ENCODE peak calls at places on chromosomes 12 and 14, in five cellular contexts. Q is GM12878, Y is HepG2, L is K562, B is H1. K is an unnamed sample. For H3K4me1, the result is how much of the 10 kb centered on the place peaks cover.

GRCh38 chr12:67909091-67909531 is 80.1 kb upstream of the IFNG-AS1 start:
- DNase-seq in Q (no peak), Y (no peak), L (no peak), B (no peak), K (no peak)

GRCh38 chr14:72420749-72421452 is 473.0 kb downstream of the DPF3 start:
- DNase-seq in Q (peak), Y (peak), L (peak), B (peak), K (peak)

GRCh38 chr12:110466791-110467190 is 1.3 kb downstream of the GPN3 start:
- DNase-seq in Q (no peak), Y (no peak), L (no peak), B (no peak), K (no peak)

GRCh38 chr12:168763-169525 is 45.0 kb downstream of the SLC6A12 start:
- DNase-seq in Q (no peak), Y (no peak), L (no peak), B (no peak), K (peak)

GRCh38 chr12:111425655-111426054 is 19.9 kb downstream of the SH2B3 start:
- DNase-seq in Q (no peak), Y (no peak), L (no peak), B (no peak), K (no peak)

GRCh38 chr12:32947203-32947795 is 50.7 kb upstream of the PKP2 start:
- DNase-seq in Q (no peak), Y (peak), L (peak), B (no peak), K (peak)

GRCh38 chr12:122094261-122094734 is 15.7 kb downstream of the MLXIP start:
- DNase-seq in Q (no peak), Y (no peak), L (no peak), B (no peak), K (no peak)

GRCh38 chr12:90234455-90234854 is 525.8 kb upstream of the ATP2B1 start:
- DNase-seq in Q (no peak), Y (no peak), L (no peak), B (no peak), K (no peak)

GRCh38 chr14:76336876-76337275 is 39.1 kb upstream of the ESRRB start:
- DNase-seq in Q (no peak), Y (no peak), L (no peak), B (no peak), K (no peak)

GRCh38 chr12:120055231-120055630 is 61.3 kb downstream of the RAB35 start:
- DNase-seq in Q (no peak), Y (no peak), L (no peak), B (no peak), K (no peak)

GRCh38 chr12:120049426-120049825 is 60.4 kb downstream of the BICDL1 start:
- DNase-seq in Q (no peak), Y (no peak), L (no peak), B (no peak), K (no peak)

GRCh38 chr12:120054293-120054692 is 62.3 kb downstream of the RAB35 start:
- DNase-seq in Q (no peak), Y (no peak), L (no peak), B (no peak), K (no peak)

GRCh38 chr12:120048258-120048657 is 59.2 kb downstream of the BICDL1 start:
- DNase-seq in Q (no peak), Y (no peak), L (no peak), B (no peak), K (no peak)

GRCh38 chr12:120051535-120051934 is 62.5 kb downstream of the BICDL1 start:
- DNase-seq in Q (no peak), Y (no peak), L (no peak), B (no peak), K (no peak)
- TF ChIP-seq POLR2AphosphoS5 in Q (no peak), Y (no peak), L (no peak), B (no peak), K (no peak)

DNA sequence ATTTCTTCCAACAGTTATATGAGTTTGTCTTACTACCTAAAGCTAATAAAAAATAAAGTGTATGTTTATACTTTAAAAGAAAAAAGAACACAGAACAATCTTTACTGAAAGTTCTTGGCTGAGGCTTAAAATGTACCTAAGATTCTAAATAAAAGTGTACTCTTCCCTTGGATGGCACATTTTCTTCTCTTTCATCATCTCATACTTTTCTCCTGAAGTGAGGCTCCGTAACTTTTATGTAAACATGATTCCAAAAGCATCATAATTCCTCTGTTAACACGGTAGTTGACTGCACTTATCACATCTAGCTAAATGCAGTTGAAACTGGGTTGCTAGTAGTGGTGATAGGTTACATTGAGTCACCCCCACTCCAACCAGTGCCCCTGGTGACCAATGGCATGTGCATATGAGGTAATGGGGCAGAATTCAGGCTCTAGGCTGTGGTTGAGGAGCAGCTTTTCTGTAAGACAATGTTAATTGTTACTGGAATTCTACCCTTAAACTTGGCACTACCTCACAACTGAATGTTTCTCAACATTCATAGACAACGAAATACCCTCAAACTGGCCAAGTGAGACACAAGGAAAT is 38.4 kb downstream of the WASHC3 start:
- DNase-seq in Q (no peak), Y (no peak), L (no peak), B (no peak), K (no peak)
- TF ChIP-seq CREB1 in Q (no peak), Y (no peak), L (no peak), B (no peak), K (no peak)

GRCh38 chr12:131835616-131836171 is 7.5 kb downstream of the MMP17 start:
- DNase-seq in Q (no peak), Y (no peak), L (no peak), B (no peak), K (no peak)
- H3K4me1 ChIP-seq in Q (under half), Y (under half), L (half or more), B (under half), K (under half)

GRCh38 chr14:24182110-24182882 is 6.3 kb downstream of the IPO4 start:
- DNase-seq in Q (no peak), Y (no peak), L (no peak), B (no peak), K (no peak)
- TF ChIP-seq POLR2AphosphoS5 in Q (peak), Y (no peak), L (no peak), B (peak), K (no peak)

DNA sequence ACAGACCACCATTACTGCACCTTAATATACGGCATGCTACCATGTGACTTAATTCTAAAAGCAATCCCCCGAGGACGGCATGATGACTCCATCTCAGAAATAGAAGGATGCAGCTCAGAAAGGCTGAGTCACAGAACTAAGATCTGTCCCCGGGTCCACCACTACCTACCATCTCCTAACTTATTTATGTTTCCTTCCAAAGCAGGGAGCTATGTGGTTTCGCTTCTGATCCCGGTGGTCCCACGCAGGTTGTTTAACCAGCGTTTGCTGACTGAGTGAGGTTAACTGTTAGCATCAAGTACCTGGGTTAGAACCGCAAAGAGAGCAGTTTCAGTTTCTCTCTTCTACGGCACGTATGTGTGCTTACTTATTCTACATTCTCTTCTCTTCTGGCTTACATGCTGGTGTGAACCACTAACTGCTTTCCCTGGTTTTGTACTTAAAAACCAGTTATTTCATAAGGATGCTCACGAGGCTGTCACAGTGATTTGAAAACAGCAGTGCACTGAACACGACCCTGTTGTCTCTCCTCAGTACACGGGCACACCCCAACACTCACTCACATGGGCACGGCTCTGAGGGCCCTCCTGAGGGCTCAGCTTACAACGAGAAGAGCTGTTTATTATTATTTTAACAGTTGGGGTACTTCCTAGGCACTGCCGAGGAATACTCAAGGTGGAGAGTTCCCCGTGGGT is 66.7 kb downstream of the CCDC88C start:
- DNase-seq in Q (peak), Y (no peak), L (no peak), B (no peak), K (no peak)
- TF ChIP-seq CREB1 in Q (no peak), Y (no peak), L (no peak), B (no peak), K (no peak)

DNA sequence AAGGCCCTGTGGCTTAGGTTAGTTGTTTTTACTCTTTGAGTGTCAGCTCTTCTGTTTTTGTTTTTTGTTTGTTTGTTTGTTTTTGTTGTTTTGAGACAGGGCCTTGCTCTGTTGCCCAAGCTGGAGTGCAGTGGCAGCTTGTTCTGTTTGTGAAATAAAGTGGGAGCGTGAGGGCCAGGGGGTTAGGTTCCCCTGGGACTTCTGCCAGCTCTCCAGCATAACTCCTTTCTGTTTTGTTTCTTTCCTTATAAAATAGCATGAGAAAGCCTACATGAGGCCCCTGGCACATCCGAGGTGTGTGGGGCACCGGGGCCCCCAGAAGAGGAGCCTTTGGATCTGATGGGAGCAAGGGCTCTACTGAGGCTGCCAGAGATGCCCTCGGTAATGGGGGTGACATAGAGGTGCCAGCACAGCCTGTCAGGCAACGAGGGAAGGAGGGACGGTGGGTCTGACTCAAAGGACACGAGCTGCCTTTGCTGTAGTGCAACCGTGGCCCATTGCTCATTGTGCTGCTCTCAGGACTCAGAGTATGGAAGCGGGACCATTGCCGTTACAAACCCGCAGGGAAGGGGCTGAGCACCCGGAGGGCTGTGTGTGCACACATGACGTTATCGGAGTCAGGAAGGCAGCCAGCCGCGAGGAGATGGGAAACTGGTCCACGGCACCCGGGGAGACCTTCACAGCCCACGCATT is 9.1 kb upstream of the SERPINA11 start:
- DNase-seq in Q (no peak), Y (no peak), L (no peak), B (no peak), K (no peak)
- H3K4me1 ChIP-seq in Q (under half), Y (half or more), L (under half), B (under half), K (under half)

K was measured in GM23338.